ENCODE peak calls at places on chromosomes 6 and 20, in five cellular contexts. Y is HCT116; Z is lower lobe of right lung; V is non-pigmented ciliary epithelial cell; R is stimulated activated CD4-positive, alpha-beta T cell treated with anti-CD3 and anti-CD28 coated beads, Interleukin-1b, Interleukin-23, amount 100 ng/mL, for 4 hours. F is an unnamed sample.

GRCh38 chr6:36636283-36636682 is 42.1 kb downstream of the SRSF3 start:
- DNase-seq in Y (no peak), Z (no peak), V (no peak), R (no peak), F (no peak)

GRCh38 chr6:37442416-37443218 is 9.6 kb downstream of the CMTR1 start:
- DNase-seq in Y (no peak), Z (no peak), V (no peak), R (no peak), F (no peak)

GRCh38 chr6:33914519-33915120 is 110.8 kb upstream of the MLN start:
- DNase-seq in Y (no peak), Z (no peak), V (no peak), R (peak; percentile 47), F (no peak)

GRCh38 chr6:47251396-47251795 is 58.3 kb downstream of the TNFRSF21 start:
- DNase-seq in Y (no peak), Z (no peak), V (no peak), R (no peak), F (no peak)

GRCh38 chr6:33851959-33852358 is 48.2 kb upstream of the MLN start:
- DNase-seq in Y (peak; percentile 31), Z (no peak), V (no peak), R (no peak), F (no peak)

GRCh38 chr20:539848-540247 is 3.7 kb downstream of the CSNK2A1 start:
- DNase-seq in Y (no peak), Z (no peak), V (peak; percentile 40), R (no peak), F (no peak)

GRCh38 chr6:56510984-56511531 is 131.6 kb downstream of the DST start:
- DNase-seq in Y (no peak), Z (no peak), V (no peak), R (no peak), F (no peak)

GRCh38 chr6:7832904-7833752 is 77.5 kb downstream of the TXNDC5 start:
- DNase-seq in Y (no peak), Z (no peak), V (no peak), R (no peak), F (no peak)

GRCh38 chr20:50930139-50931047 is 844 bp downstream of the ADNP start:
- DNase-seq in Y (no peak), Z (peak; percentile 57), V (no peak), R (peak; percentile 3), F (peak; percentile 51)

GRCh38 chr6:105733556-105734162 is 330.8 kb upstream of the PREP start:
- DNase-seq in Y (peak; percentile 41), Z (no peak), V (peak; percentile 13), R (no peak), F (no peak)